ENCODE peak calls at places on chromosomes 7 and 10, in four cellular contexts. N is spleen, B is HCT116, Y is uterus. A is an unnamed sample.

GRCh38 chr7:71145906-71146901 is 14.3 kb downstream of the GALNT17 start:
- DNase-seq in N (no peak), B (no peak), Y (no peak), A (no peak)

GRCh38 chr7:101243786-101244384 is 996 bp downstream of the FIS1 start:
- DNase-seq in N (no peak), B (no peak), Y (peak; percentile 81), A (no peak)

GRCh38 chr7:57381581-57381980 is 68.4 kb upstream of the ZNF716 start:
- DNase-seq in N (no peak), B (no peak), Y (no peak), A (no peak)

GRCh38 chr10:4981722-4982471 is 18.7 kb downstream of the AKR1C1 start:
- DNase-seq in N (no peak), B (peak; percentile 26), Y (no peak), A (no peak)

GRCh38 chr10:112115781-112116385 is 67.7 kb downstream of the GPAM start:
- DNase-seq in N (no peak), B (peak; percentile 42), Y (no peak), A (no peak)

GRCh38 chr10:63103971-63104409 is 29.1 kb upstream of the NRBF2 start:
- DNase-seq in N (no peak), B (no peak), Y (no peak), A (no peak)

GRCh38 chr7:74063646-74064045 is 20.0 kb upstream of the LIMK1 start:
- DNase-seq in N (no peak), B (no peak), Y (no peak), A (no peak)

GRCh38 chr10:29621161-29621560 is 13.6 kb downstream of the SVIL start:
- DNase-seq in N (no peak), B (no peak), Y (no peak), A (no peak)

GRCh38 chr7:39621261-39621660 is 2.1 kb upstream of the RALA start:
- DNase-seq in N (no peak), B (no peak), Y (no peak), A (no peak)

GRCh38 chr10:63058236-63058635 is 74.9 kb upstream of the NRBF2 start:
- DNase-seq in N (no peak), B (no peak), Y (no peak), A (no peak)

GRCh38 chr7:100396421-100396982 is 23.2 kb downstream of the PILRA start:
- DNase-seq in N (no peak), B (no peak), Y (no peak), A (no peak)

GRCh38 chr10:133384071-133384470 is 5.0 kb downstream of the PAOX start:
- DNase-seq in N (peak; percentile 68), B (no peak), Y (no peak), A (no peak)

GRCh38 chr7:66296-66695 is 126.1 kb upstream of the FAM20C start:
- DNase-seq in N (no peak), B (no peak), Y (no peak), A (no peak)

GRCh38 chr7:65554-65953 is 126.8 kb upstream of the FAM20C start:
- DNase-seq in N (no peak), B (no peak), Y (no peak), A (no peak)

GRCh38 chr7:66741-67140 is 125.6 kb upstream of the FAM20C start:
- DNase-seq in N (peak; percentile 71), B (no peak), Y (no peak), A (no peak)

GRCh38 chr7:67738-68395 is 124.5 kb upstream of the FAM20C start:
- DNase-seq in N (peak; percentile 40), B (no peak), Y (no peak), A (no peak)

DNA sequence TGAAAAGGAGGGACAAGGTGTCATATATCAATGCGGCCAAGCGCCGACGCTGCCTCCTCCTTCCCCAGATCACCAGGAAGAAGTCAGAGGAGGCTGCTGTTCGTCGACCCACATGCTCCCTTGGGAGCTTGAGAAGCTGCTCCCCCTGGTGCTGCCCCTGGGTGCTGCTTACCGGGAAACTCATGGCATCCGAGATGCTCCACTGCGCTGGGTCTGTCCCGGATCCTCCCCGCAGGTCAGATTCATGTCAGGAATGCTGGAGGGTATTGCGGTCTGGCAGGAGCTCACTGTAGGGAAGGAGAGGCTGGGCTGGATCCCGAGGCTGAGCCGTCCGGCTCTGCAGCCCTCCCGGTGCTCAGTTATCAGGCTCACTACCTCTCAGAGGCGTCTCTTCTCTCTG is 123.7 kb upstream of the FAM20C start:
- DNase-seq in N (peak; percentile 54), B (no peak), Y (no peak), A (no peak)
- H3K27ac ChIP-seq in N (no peak overlapping the region), B (no peak overlapping the region), Y (no peak overlapping the region), A (no peak overlapping the region)

DNA sequence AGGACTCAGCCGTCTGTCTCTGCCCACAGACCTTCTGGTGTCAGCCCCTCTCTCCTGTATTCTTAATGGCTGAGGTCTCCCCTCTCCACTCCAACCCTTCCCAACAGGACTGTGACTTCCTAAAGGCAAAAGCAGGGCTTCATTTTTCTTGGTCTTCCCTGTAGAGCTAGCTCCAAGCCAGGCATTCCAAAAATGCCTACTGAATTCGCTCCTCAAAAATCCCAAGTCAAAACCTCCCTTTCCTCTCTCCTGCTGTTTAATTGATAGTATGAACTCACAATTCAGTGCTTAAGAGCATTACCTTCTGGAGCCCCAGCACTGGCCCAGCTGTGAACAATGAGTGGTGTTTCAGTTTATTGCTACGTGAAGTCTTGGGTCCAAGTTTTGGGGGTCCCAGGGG is 628.4 kb downstream of the PARD3 start:
- DNase-seq in N (no peak), B (no peak), Y (no peak), A (no peak)
- H3K27ac ChIP-seq in N (no peak overlapping the region), B (no peak overlapping the region), Y (no peak overlapping the region), A (no peak overlapping the region)

DNA sequence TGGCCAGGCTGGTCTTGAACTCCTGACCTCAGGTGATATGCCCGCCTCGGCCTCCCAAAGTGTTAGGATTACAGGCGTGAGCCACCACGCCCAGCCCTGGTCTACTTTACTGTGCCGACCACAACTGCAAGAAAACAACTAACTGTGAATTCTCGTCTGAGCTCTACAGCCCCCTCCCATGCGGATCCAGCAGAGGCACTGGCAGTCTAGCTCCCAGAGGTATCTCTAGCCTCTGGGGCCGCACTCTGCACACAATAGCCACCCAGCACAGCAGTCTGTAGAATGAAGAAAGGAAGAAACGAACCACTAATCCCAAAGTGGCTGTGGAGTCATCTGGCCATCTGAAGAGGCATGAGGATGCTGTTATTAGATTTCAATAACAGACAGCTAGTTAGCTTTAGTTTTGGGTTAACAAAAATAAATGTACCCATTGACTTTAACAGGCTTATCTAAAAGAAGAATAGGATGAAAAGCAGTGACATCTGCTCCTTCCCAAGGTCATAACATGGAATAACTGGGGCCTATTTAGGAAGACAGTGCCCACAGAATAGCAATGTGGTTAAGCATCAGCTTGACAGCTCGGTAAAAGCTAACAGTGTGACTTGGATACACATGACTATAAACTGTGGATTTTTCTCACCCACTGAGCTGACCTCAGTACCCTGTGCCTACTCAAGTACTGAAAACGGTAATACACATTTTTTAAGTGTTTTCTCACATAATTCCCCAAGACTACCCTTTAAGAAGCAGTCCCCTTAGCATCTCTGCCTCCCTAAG is 131.9 kb downstream of the TNS3 start:
- DNase-seq in N (no peak), B (no peak), Y (no peak), A (no peak)
- H3K27ac ChIP-seq in N (peak overlapping the region; percentile 50), B (no peak overlapping the region), Y (no peak overlapping the region), A (no peak overlapping the region)

GRCh38 chr7:90119178-90119971 is 34.9 kb upstream of the STEAP1 start:
- DNase-seq in N (peak; percentile 69), B (no peak), Y (peak; percentile 27), A (no peak)
- H3K27ac ChIP-seq in N (no peak overlapping the region), B (no peak overlapping the region), Y (no peak overlapping the region), A (no peak overlapping the region)

DNA sequence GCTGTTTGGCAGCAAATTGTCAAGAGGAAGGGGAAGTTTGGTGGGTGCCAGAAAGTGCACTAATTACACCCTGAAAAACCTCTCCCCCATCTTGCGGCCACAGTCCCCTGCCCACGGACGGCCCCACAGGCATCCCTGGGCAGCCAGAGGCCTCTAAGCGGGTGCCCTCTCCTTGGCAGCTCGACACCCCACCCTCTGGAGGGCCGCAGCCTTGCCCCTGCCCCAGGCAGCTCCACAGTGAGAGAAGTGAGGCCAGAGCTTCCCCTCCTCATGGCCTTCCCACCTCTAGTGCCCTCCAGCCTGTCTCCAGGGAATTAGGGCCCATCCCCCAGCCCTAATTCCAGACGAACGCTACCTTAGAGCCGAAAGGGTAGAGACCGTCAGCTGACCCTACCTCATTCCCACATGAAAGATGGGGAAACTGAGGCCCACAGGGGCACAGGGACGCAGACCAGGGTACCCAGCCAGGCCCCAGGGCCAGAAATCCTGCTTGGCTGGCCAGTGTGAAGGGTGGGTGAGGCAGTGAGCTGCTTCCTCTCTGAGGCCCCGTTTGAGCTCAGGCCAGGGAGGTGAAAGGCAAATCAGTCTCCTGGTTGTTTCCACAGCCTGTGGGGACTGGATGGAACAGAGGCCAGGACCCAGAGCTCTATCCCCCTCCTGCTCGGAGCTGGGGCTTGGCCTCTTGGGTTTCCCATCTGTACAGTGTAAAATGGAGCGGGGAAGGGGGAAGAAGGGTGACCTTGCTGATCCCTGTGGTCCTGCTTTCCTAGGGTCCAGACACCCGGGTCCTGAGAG is 10.0 kb downstream of the ZCCHC24 start:
- DNase-seq in N (peak; percentile 76), B (no peak), Y (peak; percentile 70), A (no peak)
- H3K27ac ChIP-seq in N (peak overlapping the region; percentile 75), B (no peak overlapping the region), Y (peak overlapping the region; percentile 99), A (peak overlapping the region; percentile 91)

GRCh38 chr7:28102778-28103177 is 77.8 kb downstream of the JAZF1 start:
- DNase-seq in N (no peak), B (peak; percentile 24), Y (peak; percentile 55), A (no peak)

GRCh38 chr7:28106316-28106957 is 74.2 kb downstream of the JAZF1 start:
- DNase-seq in N (no peak), B (no peak), Y (peak; percentile 44), A (no peak)

GRCh38 chr7:28103984-28104628 is 76.5 kb downstream of the JAZF1 start:
- DNase-seq in N (no peak), B (no peak), Y (peak; percentile 72), A (no peak)

GRCh38 chr7:28104811-28105210 is 75.8 kb downstream of the JAZF1 start:
- DNase-seq in N (no peak), B (no peak), Y (no peak), A (no peak)

DNA sequence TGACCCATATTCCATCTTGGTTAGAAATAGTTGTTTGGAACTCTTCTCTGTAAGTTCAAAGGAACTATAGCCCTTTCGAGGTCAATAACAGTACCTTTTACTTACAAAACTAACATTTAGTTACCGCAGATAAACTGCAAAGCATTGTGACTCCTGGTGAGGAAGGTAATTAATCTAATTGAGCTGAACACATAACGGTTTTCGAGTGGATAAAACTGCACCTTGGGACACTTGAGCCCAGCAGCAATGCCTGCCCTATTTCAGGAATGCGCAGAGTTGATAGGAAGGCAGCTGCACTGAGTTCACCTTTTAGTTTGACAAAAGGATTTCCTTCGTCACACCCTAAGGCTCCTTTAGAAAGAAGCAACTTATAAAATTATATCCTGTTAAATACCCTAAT is 75.4 kb downstream of the JAZF1 start:
- DNase-seq in N (no peak), B (no peak), Y (no peak), A (no peak)
- H3K27ac ChIP-seq in N (no peak overlapping the region), B (no peak overlapping the region), Y (peak overlapping the region; percentile 76), A (no peak overlapping the region)

A was measured in substantia nigra.